ENCODE peak calls at places on chromosomes 11 and 22, in ten cellular contexts. C, S, W, Q, B, J, A, U, D and O are unnamed samples.

GRCh38 chr11:1120532-1121342 is 37.0 kb upstream of the MUC5AC start:
- DNase-seq in U (no peak), W (no peak), Q (no peak), B (no peak), S (no peak), A (peak; percentile 4), C (no peak), D (no peak), J (peak; percentile 24), O (no peak)

GRCh38 chr11:96028746-96029145 is 104.8 kb upstream of the MTMR2 start:
- DNase-seq in J (no peak), W (no peak), U (no peak), C (no peak), D (peak; percentile 79), Q (no peak), B (no peak), S (no peak), A (no peak), O (no peak)

GRCh38 chr11:88131764-88132470 is 43.3 kb downstream of the RAB38 start:
- DNase-seq in D (no peak), U (no peak), W (no peak), S (no peak), B (no peak), C (no peak), Q (no peak), A (no peak), J (no peak), O (no peak)

GRCh38 chr11:18749681-18750319 is 23.8 kb upstream of the IGSF22 start:
- DNase-seq in A (no peak), S (peak; percentile 71), B (no peak), C (no peak), D (peak; percentile 84), Q (no peak), W (peak; percentile 82), J (no peak), U (no peak), O (no peak)

GRCh38 chr22:48884292-48884691 is 943.4 kb downstream of the BRD1 start:
- DNase-seq in C (no peak), A (no peak), J (no peak), S (no peak), D (no peak), W (no peak), U (peak; percentile 34), Q (no peak), B (peak; percentile 1), O (no peak)

GRCh38 chr11:74493816-74494630 is 499 bp upstream of the LIPT2 start:
- DNase-seq in S (no peak), U (no peak), Q (no peak), D (no peak), B (no peak), W (peak; percentile 80), J (no peak), C (no peak), A (no peak), O (no peak)

GRCh38 chr11:35281169-35281591 is 138.2 kb downstream of the SLC1A2 start:
- DNase-seq in S (no peak), A (no peak), Q (no peak), D (no peak), U (no peak), W (no peak), B (no peak), C (no peak), J (no peak), O (no peak)

GRCh38 chr11:45371251-45371749 is 85.2 kb upstream of the SYT13 start:
- DNase-seq in C (peak; percentile 66), S (peak; percentile 8), U (peak; percentile 81), D (peak; percentile 63), J (peak; percentile 65), W (peak; percentile 77), B (peak; percentile 57), A (peak; percentile 63), Q (peak; percentile 76), O (peak; percentile 37)

GRCh38 chr22:33851240-33851639 is 69.0 kb downstream of the LARGE1 start:
- DNase-seq in B (no peak), U (no peak), Q (no peak), W (peak; percentile 7), A (no peak), D (no peak), S (peak; percentile 26), C (no peak), J (no peak), O (no peak)

DNA sequence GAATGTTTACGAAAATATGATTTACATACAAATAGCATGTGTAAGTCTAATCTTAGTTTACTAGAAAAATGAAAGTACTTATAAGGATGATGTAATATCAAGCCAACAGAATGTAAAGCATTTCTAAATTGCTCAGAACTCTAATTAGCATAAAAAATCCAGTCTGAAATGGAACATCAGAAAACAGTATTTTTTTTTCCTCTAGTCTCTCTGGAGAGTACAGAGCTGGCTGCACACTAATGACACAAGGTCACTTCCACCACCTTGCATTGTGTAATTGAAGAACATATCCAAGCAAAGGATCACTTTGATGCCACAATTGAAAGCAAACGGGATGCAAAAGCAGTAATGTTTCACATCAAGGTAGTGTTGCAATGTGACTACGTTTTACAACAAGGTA is 548.0 kb upstream of the LUZP2 start:
- DNase-seq in J (no peak), S (no peak), Q (no peak), A (no peak), D (no peak), C (no peak), B (no peak), U (no peak), W (no peak), O (no peak)
- H3K27me3 ChIP-seq in J (no peaks in the 10 kb centered on the region), S (no peaks in the 10 kb centered on the region), Q (no peaks in the 10 kb centered on the region), A (no peaks in the 10 kb centered on the region), D (no peaks in the 10 kb centered on the region), C (no peaks in the 10 kb centered on the region), B (no peaks in the 10 kb centered on the region), U (no peaks in the 10 kb centered on the region), W (no peaks in the 10 kb centered on the region), O (no peaks in the 10 kb centered on the region)

GRCh38 chr22:40853330-40853729 is 3.1 kb downstream of the ST13 start:
- DNase-seq in Q (no peak), B (no peak), J (no peak), W (no peak), A (no peak), D (no peak), S (no peak), C (no peak), U (no peak), O (no peak)
- H3K4me3 ChIP-seq in Q (peak overlapping the region; percentile 85), B (peak overlapping the region; percentile 84), J (no peak overlapping the region), W (peak overlapping the region; percentile 82), A (no peak overlapping the region), D (no peak overlapping the region), S (peak overlapping the region; percentile 87), C (no peak overlapping the region), U (peak overlapping the region; percentile 1), O (no peak overlapping the region)

GRCh38 chr22:19597399-19597735 is 73.2 kb upstream of the CLDN5 start:
- DNase-seq in J (no peak), Q (no peak), B (no peak), W (no peak), U (no peak), D (peak; percentile 30), S (no peak), C (peak; percentile 63), A (no peak), O (no peak)

GRCh38 chr22:19596680-19597398 is 72.6 kb upstream of the CLDN5 start:
- DNase-seq in B (no peak), A (no peak), C (no peak), S (no peak), U (no peak), Q (no peak), D (no peak), J (no peak), W (no peak), O (no peak)

GRCh38 chr22:19598054-19598855 is 74.0 kb upstream of the CLDN5 start:
- DNase-seq in J (no peak), B (no peak), W (peak; percentile 43), A (no peak), Q (peak; percentile 78), D (no peak), S (no peak), C (no peak), U (peak; percentile 68), O (peak; percentile 28)

GRCh38 chr22:19599004-19599403 is 74.8 kb upstream of the CLDN5 start:
- DNase-seq in S (no peak), Q (no peak), W (no peak), A (no peak), J (no peak), B (no peak), U (no peak), C (no peak), D (no peak), O (no peak)

GRCh38 chr22:19599626-19600243 is 75.5 kb upstream of the CLDN5 start:
- DNase-seq in U (no peak), J (no peak), A (no peak), Q (no peak), S (no peak), B (no peak), W (peak; percentile 35), C (no peak), D (no peak), O (no peak)
- H3K27me3 ChIP-seq in U (no peaks in the 10 kb centered on the region), J (peaks cover 22% of the 10 kb centered on the region), A (no peaks in the 10 kb centered on the region), Q (no peaks in the 10 kb centered on the region), S (no peaks in the 10 kb centered on the region), B (peaks cover 7% of the 10 kb centered on the region), W (no peaks in the 10 kb centered on the region), C (no peaks in the 10 kb centered on the region), D (no peaks in the 10 kb centered on the region), O (no peaks in the 10 kb centered on the region)

DNA sequence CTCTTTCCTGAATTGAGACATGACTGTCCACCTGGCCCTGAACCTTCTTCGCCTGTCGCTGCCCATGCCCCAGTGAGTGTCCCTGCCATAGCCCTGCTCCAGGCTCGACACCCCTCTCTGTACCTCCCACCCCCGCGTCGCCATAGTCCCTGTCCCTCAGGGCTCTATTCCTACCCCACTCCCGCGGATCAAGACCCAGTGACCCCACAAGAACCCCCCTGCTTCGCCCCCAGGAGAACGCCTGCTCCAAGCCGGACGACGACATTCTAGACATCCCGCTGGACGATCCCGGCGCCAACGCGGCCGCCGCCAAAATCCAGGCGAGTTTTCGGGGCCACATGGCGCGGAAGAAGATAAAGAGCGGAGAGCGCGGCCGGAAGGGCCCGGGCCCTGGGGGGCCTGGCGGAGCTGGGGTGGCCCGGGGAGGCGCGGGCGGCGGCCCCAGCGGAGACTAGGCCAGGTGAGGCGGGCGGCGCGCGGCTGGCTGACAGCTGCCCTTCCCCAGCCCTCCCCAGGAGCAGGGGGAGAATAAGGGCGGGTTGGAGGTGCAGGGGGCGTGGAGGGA is 5.6 kb downstream of the NRGN start:
- DNase-seq in W (no peak), B (no peak), A (no peak), D (no peak), Q (no peak), U (no peak), J (no peak), C (no peak), S (no peak), O (no peak)
- H3K4me3 ChIP-seq in W (no peak overlapping the region), B (peak overlapping the region; percentile 66), A (peak overlapping the region; percentile 61), D (no peak overlapping the region), Q (peak overlapping the region; percentile 62), U (no peak overlapping the region), J (no peak overlapping the region), C (no peak overlapping the region), S (no peak overlapping the region), O (no peak overlapping the region)

DNA sequence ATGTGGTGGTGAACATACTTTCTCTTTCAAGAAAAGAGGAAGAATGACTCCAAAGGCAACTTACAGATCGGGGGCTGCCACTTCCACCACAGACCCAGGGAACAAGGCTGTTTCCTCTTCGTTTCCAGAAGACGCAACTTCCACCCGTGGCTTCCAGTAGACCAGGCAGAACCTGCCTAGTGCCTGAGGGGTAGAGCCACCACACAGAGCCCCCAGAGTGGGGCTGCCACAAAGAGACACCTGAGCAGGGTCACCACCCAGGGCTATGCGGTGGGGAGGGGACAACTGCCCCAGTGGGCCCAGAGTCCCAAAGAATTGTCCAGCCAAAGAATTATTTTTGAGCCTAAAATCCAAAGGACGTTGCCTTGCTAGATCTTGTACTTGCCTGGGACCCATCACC is 16.7 kb upstream of the PHF21B start:
- DNase-seq in U (no peak), S (no peak), Q (no peak), B (no peak), J (no peak), C (no peak), A (no peak), W (no peak), D (no peak), O (no peak)
- H3K27me3 ChIP-seq in U (peaks cover 26% of the 10 kb centered on the region), S (peaks cover 26% of the 10 kb centered on the region), Q (no peaks in the 10 kb centered on the region), B (peaks cover 96% of the 10 kb centered on the region), J (peaks cover 77% of the 10 kb centered on the region), C (no peaks in the 10 kb centered on the region), A (peaks cover 28% of the 10 kb centered on the region), W (peaks cover 37% of the 10 kb centered on the region), D (no peaks in the 10 kb centered on the region), O (no peaks in the 10 kb centered on the region)